ENCODE peak calls at places on chromosomes 16 and 17, in four cellular contexts. S is germinal center, H is fibroblast of lung, W is RCC 7860. R is an unnamed sample.

GRCh38 chr16:31427441-31428276 is 501 bp downstream of the COX6A2 start:
- DNase-seq in S (peak; percentile 64), H (peak; percentile 28), W (no peak), R (peak; percentile 18)

GRCh38 chr17:76887809-76888208 is 19.6 kb downstream of the MGAT5B start:
- DNase-seq in S (no peak), H (no peak), W (no peak), R (no peak)

GRCh38 chr17:34485999-34486398 is 93.4 kb upstream of the TMEM132E start:
- DNase-seq in S (no peak), H (no peak), W (no peak), R (no peak)

GRCh38 chr16:14462811-14463210 is 167.2 kb downstream of the PARN start:
- DNase-seq in S (no peak), H (no peak), W (peak; percentile 54), R (peak; percentile 43)

GRCh38 chr16:23408242-23409201 is 44.5 kb downstream of the COG7 start:
- DNase-seq in S (no peak), H (peak; percentile 76), W (peak; percentile 11), R (peak; percentile 24)

GRCh38 chr16:11986521-11987057 is 10.1 kb downstream of the SNX29 start:
- DNase-seq in S (no peak), H (peak; percentile 45), W (no peak), R (no peak)

GRCh38 chr16:1042776-1043349 is 29.7 kb upstream of the SSTR5 start:
- DNase-seq in S (no peak), H (no peak), W (no peak), R (no peak)

GRCh38 chr16:47492428-47493357 is 31.6 kb downstream of the PHKB start:
- DNase-seq in S (peak; percentile 74), H (peak; percentile 39), W (no peak), R (no peak)

GRCh38 chr16:74844041-74844826 is 69.6 kb upstream of the FA2H start:
- DNase-seq in S (no peak), H (no peak), W (no peak), R (no peak)